ENCODE peak calls at places on chromosome 10, in five cellular contexts. L is lung; J is stimulated activated CD4-positive, alpha-beta T cell treated with anti-CD3 and anti-CD28 coated beads, TNF-alpha, amount 100 ng/mL, for 1 hour; N is spleen; U is WTC11. Q is an unnamed sample.

GRCh38 chr10:78381072-78381471 is 347.4 kb downstream of the RPS24 start:
- DNase-seq in L (no peak), J (no peak), N (no peak), U (peak), Q (no peak)

GRCh38 chr10:67883710-67884312 is 645 bp upstream of the SIRT1 start:
- DNase-seq in L (no peak), J (no peak), N (no peak), U (no peak), Q (peak)

GRCh38 chr10:132066186-132066585 is 440 bp downstream of the JAKMIP3 start:
- DNase-seq in L (no peak), J (no peak), N (no peak), U (no peak), Q (no peak)

GRCh38 chr10:86205086-86205760 is 161.4 kb downstream of the GRID1 start:
- DNase-seq in L (no peak), J (no peak), N (no peak), U (no peak), Q (no peak)

GRCh38 chr10:6838118-6838517 is 258.0 kb upstream of the PRKCQ start:
- DNase-seq in L (no peak), J (no peak), N (no peak), U (no peak), Q (no peak)

GRCh38 chr10:113425596-113425995 is 127.3 kb upstream of the HABP2 start:
- DNase-seq in L (no peak), J (no peak), N (no peak), U (no peak), Q (no peak)

GRCh38 chr10:79148452-79149344 is 79.9 kb downstream of the ZMIZ1 start:
- DNase-seq in L (peak), J (no peak), N (peak), U (no peak), Q (no peak)

GRCh38 chr10:71347587-71348395 is 28.7 kb downstream of the SLC29A3 start:
- DNase-seq in L (no peak), J (no peak), N (no peak), U (no peak), Q (no peak)

GRCh38 chr10:63521389-63522128 is at the start of gene REEP3:
- DNase-seq in L (peak), J (peak), N (peak), U (peak), Q (no peak)

GRCh38 chr10:79152423-79152817 is 83.7 kb downstream of the ZMIZ1 start:
- DNase-seq in L (no peak), J (no peak), N (no peak), U (no peak), Q (no peak)

GRCh38 chr10:79081353-79082034 is 12.7 kb downstream of the ZMIZ1 start:
- DNase-seq in L (no peak), J (no peak), N (no peak), U (no peak), Q (peak)

GRCh38 chr10:34584164-34584563 is 230.9 kb downstream of the PARD3 start:
- DNase-seq in L (no peak), J (no peak), N (no peak), U (no peak), Q (peak)

GRCh38 chr10:14812271-14812670 is 25.6 kb downstream of the CDNF start:
- DNase-seq in L (no peak), J (no peak), N (no peak), U (no peak), Q (no peak)

GRCh38 chr10:113235505-113235904 is 285.5 kb downstream of the TCF7L2 start:
- DNase-seq in L (no peak), J (no peak), N (no peak), U (no peak), Q (no peak)

GRCh38 chr10:68997216-68997615 is 8.6 kb downstream of the KIFBP start:
- DNase-seq in L (no peak), J (no peak), N (no peak), U (no peak), Q (no peak)

GRCh38 chr10:84237199-84238051 is 3.9 kb downstream of the LRIT1 start:
- DNase-seq in L (no peak), J (no peak), N (no peak), U (peak), Q (no peak)

GRCh38 chr10:130400890-130401289 is 264.7 kb downstream of the GLRX3 start:
- DNase-seq in L (no peak), J (no peak), N (no peak), U (no peak), Q (no peak)

GRCh38 chr10:60803433-60803832 is 25.2 kb downstream of the CDK1 start:
- DNase-seq in L (no peak), J (no peak), N (no peak), U (no peak), Q (no peak)

GRCh38 chr10:42928064-42928463 is 145.5 kb downstream of the BMS1 start:
- DNase-seq in L (no peak), J (no peak), N (peak), U (no peak), Q (no peak)

GRCh38 chr10:100760726-100761125 is 15.3 kb downstream of the PAX2 start:
- DNase-seq in L (no peak), J (no peak), N (peak), U (no peak), Q (no peak)

GRCh38 chr10:89643812-89644690 is 991 bp downstream of the PANK1 start:
- DNase-seq in L (peak), J (peak), N (peak), U (peak), Q (peak)

GRCh38 chr10:61869772-61870520 is 31.6 kb upstream of the ARID5B start:
- DNase-seq in L (no peak), J (no peak), N (no peak), U (no peak), Q (peak)

GRCh38 chr10:93826355-93826754 is 67.4 kb upstream of the SLC35G1 start:
- DNase-seq in L (no peak), J (no peak), N (no peak), U (peak), Q (no peak)

GRCh38 chr10:105148456-105148855 is 507.4 kb downstream of the SORCS3 start:
- DNase-seq in L (no peak), J (no peak), N (no peak), U (no peak), Q (no peak)

GRCh38 chr10:73183882-73184281 is 16.0 kb downstream of the FAM149B1 start:
- DNase-seq in L (no peak), J (no peak), N (no peak), U (no peak), Q (no peak)

Q was measured in HFF-Myc.